ENCODE peak calls at places on chromosomes 1 and 21, in five cellular contexts. C is right cardiac atrium; B is cardiac muscle cell; H is effector memory CD4-positive, alpha-beta T cell; R is PC-3. U is an unnamed sample. For H3K27me3, the result is how much of the 10 kb centered on the place peaks cover.

GRCh38 chr1:97610748-97611147 is 310.1 kb downstream of the DPYD start:
- DNase-seq in C (no peak), B (no peak), H (no peak), R (no peak), U (no peak)

GRCh38 chr1:227234998-227235405 is 83.3 kb downstream of the CDC42BPA start:
- DNase-seq in C (no peak), B (peak), H (no peak), R (peak), U (no peak)

GRCh38 chr1:42211224-42211623 is 46.7 kb upstream of the GUCA2A start:
- DNase-seq in C (no peak), B (no peak), H (no peak), R (peak), U (no peak)

GRCh38 chr1:36656271-36656670 is 173.6 kb upstream of the CSF3R start:
- DNase-seq in C (no peak), B (no peak), H (no peak), R (no peak), U (no peak)

GRCh38 chr1:30335389-30335996 is 387.9 kb downstream of the MATN1 start:
- DNase-seq in C (peak), B (no peak), H (no peak), R (no peak), U (no peak)

GRCh38 chr1:44531785-44532566 is 126.9 kb downstream of the RNF220 start:
- DNase-seq in C (no peak), B (peak), H (no peak), R (peak), U (no peak)

GRCh38 chr1:109975718-109976117 is 8.8 kb upstream of the AHCYL1 start:
- DNase-seq in C (no peak), B (no peak), H (no peak), R (peak), U (no peak)

GRCh38 chr1:21524686-21525339 is 15.6 kb downstream of the ALPL start:
- DNase-seq in C (peak), B (peak), H (no peak), R (no peak), U (no peak)

GRCh38 chr1:102174259-102174863 is 177.6 kb upstream of the OLFM3 start:
- DNase-seq in C (no peak), B (no peak), H (no peak), R (peak), U (no peak)

GRCh38 chr1:228887956-228888355 is 152.7 kb downstream of the RHOU start:
- DNase-seq in C (no peak), B (no peak), H (no peak), R (no peak), U (no peak)

GRCh38 chr1:150558761-150559626 is 9.8 kb downstream of the ADAMTSL4 start:
- DNase-seq in C (peak), B (no peak), H (no peak), R (no peak), U (peak)

GRCh38 chr1:218384576-218384975 is 39.4 kb downstream of the TGFB2 start:
- DNase-seq in C (no peak), B (no peak), H (no peak), R (peak), U (no peak)

GRCh38 chr21:37866027-37866426 is 50.2 kb downstream of the KCNJ6 start:
- DNase-seq in C (no peak), B (no peak), H (no peak), R (no peak), U (no peak)

GRCh38 chr1:117147341-117147831 is 25.8 kb upstream of the TRIM45 start:
- DNase-seq in C (no peak), B (no peak), H (no peak), R (no peak), U (no peak)

GRCh38 chr21:29418813-29419212 is 120.1 kb downstream of the BACH1 start:
- DNase-seq in C (no peak), B (no peak), H (no peak), R (no peak), U (no peak)

GRCh38 chr21:34989337-34990151 is 59.6 kb downstream of the RUNX1 start:
- DNase-seq in C (no peak), B (no peak), H (no peak), R (no peak), U (no peak)

GRCh38 chr1:218292515-218292914 is 7.4 kb downstream of the RRP15 start:
- DNase-seq in C (no peak), B (no peak), H (no peak), R (no peak), U (no peak)

GRCh38 chr1:172254521-172255222 is 165.8 kb upstream of the C1orf105 start:
- DNase-seq in C (no peak), B (no peak), H (no peak), R (peak), U (no peak)

GRCh38 chr1:36411674-36412648 is 14.3 kb upstream of the LSM10 start:
- DNase-seq in C (no peak), B (peak), H (peak), R (peak), U (no peak)

GRCh38 chr1:151710187-151710586 is 6.4 kb downstream of the CELF3 start:
- DNase-seq in C (no peak), B (no peak), H (peak), R (no peak), U (no peak)

GRCh38 chr1:53398585-53399365 is 60.4 kb upstream of the DMRTB1 start:
- DNase-seq in C (no peak), B (no peak), H (no peak), R (no peak), U (no peak)

GRCh38 chr1:183093066-183093668 is 69.9 kb downstream of the LAMC1 start:
- DNase-seq in C (no peak), B (no peak), H (no peak), R (no peak), U (no peak)

GRCh38 chr1:180841460-180841859 is 71.2 kb upstream of the KIAA1614 start:
- DNase-seq in C (no peak), B (no peak), H (no peak), R (no peak), U (no peak)

GRCh38 chr1:203536981-203537455 is 43.1 kb downstream of the OPTC start:
- DNase-seq in C (no peak), B (no peak), H (no peak), R (peak), U (no peak)

GRCh38 chr21:17777321-17777720 is 41.8 kb downstream of the C21orf91 start:
- DNase-seq in C (no peak), B (no peak), H (no peak), R (peak), U (no peak)

GRCh38 chr1:6911974-6912373 is 126.7 kb downstream of the CAMTA1 start:
- DNase-seq in C (no peak), B (no peak), H (no peak), R (no peak), U (no peak)

GRCh38 chr1:221781102-221781744 is 39.3 kb upstream of the DUSP10 start:
- DNase-seq in C (no peak), B (no peak), H (no peak), R (no peak), U (no peak)

GRCh38 chr1:220786337-220787068 is at the start of gene MTARC1:
- DNase-seq in C (peak), B (peak), H (no peak), R (peak), U (no peak)

GRCh38 chr1:240344918-240345317 is 253.2 kb downstream of the FMN2 start:
- DNase-seq in C (no peak), B (no peak), H (no peak), R (peak), U (no peak)

GRCh38 chr1:175313672-175314225 is 121.2 kb upstream of the KIAA0040 start:
- DNase-seq in C (peak), B (no peak), H (no peak), R (no peak), U (no peak)

GRCh38 chr1:7493711-7494110 is 277.4 kb upstream of the VAMP3 start:
- DNase-seq in C (peak), B (no peak), H (no peak), R (no peak), U (no peak)

GRCh38 chr1:151988405-151988851 is 5.2 kb downstream of the S100A10 start:
- DNase-seq in C (no peak), B (no peak), H (no peak), R (peak), U (no peak)

GRCh38 chr1:56469640-56470371 is 109.6 kb downstream of the PLPP3 start:
- DNase-seq in C (no peak), B (no peak), H (no peak), R (peak), U (no peak)

GRCh38 chr21:14942801-14943490 is 121.9 kb downstream of the NRIP1 start:
- DNase-seq in C (no peak), B (no peak), H (no peak), R (no peak), U (no peak)

GRCh38 chr1:151166506-151166956 is 587 bp downstream of the SCNM1 start:
- DNase-seq in C (no peak), B (peak), H (no peak), R (peak), U (no peak)

GRCh38 chr1:203547771-203548421 is 53.9 kb downstream of the OPTC start:
- DNase-seq in C (no peak), B (no peak), H (no peak), R (no peak), U (no peak)

DNA sequence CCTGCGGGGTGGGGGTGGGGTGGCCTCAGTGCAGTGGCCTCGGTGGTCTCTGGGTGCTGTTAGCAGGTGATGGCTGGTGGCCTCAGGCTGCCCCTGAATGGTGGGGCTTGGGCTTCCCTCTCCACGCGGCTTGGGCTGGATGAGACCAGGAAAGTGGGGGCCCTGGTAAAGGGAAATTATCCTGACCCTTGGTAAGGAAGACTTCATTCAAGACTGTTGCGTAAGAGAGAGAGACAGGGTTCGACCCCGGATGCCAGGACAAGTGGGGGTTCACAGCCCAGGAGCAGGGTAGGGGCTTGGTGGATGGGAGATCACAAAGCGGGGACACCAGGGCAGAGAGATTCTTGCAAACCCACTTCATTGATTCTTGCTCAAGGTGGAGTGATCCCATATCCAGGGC is 5.5 kb upstream of the TTC34 start:
- DNase-seq in C (peak), B (no peak), H (no peak), R (no peak), U (no peak)
- H3K27me3 ChIP-seq in C (under half), B (under half), H (under half), R (half or more), U (half or more)

GRCh38 chr21:45401054-45401518 is 3.9 kb upstream of the COL18A1 start:
- DNase-seq in C (no peak), B (no peak), H (no peak), R (no peak), U (no peak)
- H3K27me3 ChIP-seq in C (under half), B (under half), H (under half), R (under half), U (under half)

GRCh38 chr1:3577300-3577699 is 34.0 kb downstream of the MEGF6 start:
- DNase-seq in C (no peak), B (no peak), H (no peak), R (no peak), U (no peak)

GRCh38 chr1:3571263-3571662 is 40.0 kb downstream of the MEGF6 start:
- DNase-seq in C (no peak), B (no peak), H (no peak), R (no peak), U (no peak)

GRCh38 chr1:3570081-3570986 is 41.0 kb downstream of the MEGF6 start:
- DNase-seq in C (no peak), B (no peak), H (no peak), R (peak), U (no peak)

GRCh38 chr1:3575953-3576352 is 35.4 kb downstream of the MEGF6 start:
- DNase-seq in C (no peak), B (no peak), H (no peak), R (no peak), U (no peak)

GRCh38 chr1:3573499-3573898 is 37.8 kb downstream of the MEGF6 start:
- DNase-seq in C (no peak), B (no peak), H (no peak), R (no peak), U (no peak)
- H3K27me3 ChIP-seq in C (under half), B (under half), H (under half), R (under half), U (under half)

DNA sequence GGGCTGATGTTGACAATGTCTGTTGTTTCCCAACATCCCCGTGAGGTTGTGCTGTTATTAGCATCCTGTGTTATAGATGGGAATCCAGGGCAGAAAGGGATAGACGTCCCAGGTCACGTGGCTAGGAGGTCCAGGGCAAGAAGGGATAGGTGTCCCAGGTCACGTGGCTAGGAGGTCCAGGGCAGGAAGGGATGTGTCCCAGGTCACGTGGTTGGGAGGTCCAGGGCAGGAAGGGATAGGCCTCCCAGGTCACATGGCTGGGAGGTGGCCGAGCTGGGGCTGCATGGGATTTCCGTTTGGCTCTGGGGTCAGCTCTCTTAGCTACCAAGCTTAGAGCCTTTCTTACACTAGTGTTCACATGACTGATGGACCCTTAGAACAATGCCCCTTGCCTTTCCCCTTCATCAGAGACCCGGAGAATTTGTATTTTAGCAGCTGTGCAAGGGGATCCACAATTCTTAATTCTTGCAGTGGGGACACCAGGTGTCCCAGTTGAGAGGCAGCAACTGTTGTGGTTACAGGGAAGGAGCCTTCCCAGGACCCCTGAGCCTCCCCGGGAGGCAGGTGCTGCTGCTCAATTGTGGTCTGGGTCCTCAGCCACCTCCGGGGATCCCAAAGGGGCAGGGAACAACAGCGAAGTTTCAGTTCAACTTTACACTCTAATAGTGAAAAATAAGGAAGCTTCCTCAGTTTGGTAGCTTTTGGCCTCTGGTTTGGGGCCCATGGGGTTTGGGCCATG is 69.2 kb downstream of the UMODL1 start:
- DNase-seq in C (no peak), B (no peak), H (no peak), R (no peak), U (no peak)
- H3K27me3 ChIP-seq in C (under half), B (under half), H (under half), R (under half), U (under half)

U was measured in breast epithelium.